ENCODE peak calls at places on chromosome 6, in six cellular contexts. K, D, P, V, L and H are unnamed samples. For H3K4me1, the result is how much of the 10 kb centered on the place peaks cover.

GRCh38 chr6:14634072-14634471 is 516.5 kb downstream of the CD83 start:
- DNase-seq in D (no peak), K (no peak), L (no peak), P (no peak), V (no peak), H (no peak)

GRCh38 chr6:111925296-111925695 is 52.0 kb upstream of the FYN start:
- DNase-seq in V (peak), L (no peak), P (no peak), D (no peak), K (no peak), H (no peak)

GRCh38 chr6:45148711-45149341 is 179.3 kb upstream of the RUNX2 start:
- DNase-seq in K (no peak), P (no peak), D (no peak), L (no peak), V (peak), H (no peak)

GRCh38 chr6:56072856-56073255 is 174.5 kb downstream of the COL21A1 start:
- DNase-seq in P (no peak), K (no peak), V (peak), D (no peak), L (no peak), H (no peak)

GRCh38 chr6:35810831-35811698 is 5.9 kb downstream of the LHFPL5 start:
- DNase-seq in P (no peak), K (no peak), L (no peak), V (peak), D (no peak), H (no peak)

GRCh38 chr6:95142661-95143060 is 434.7 kb upstream of the MANEA start:
- DNase-seq in K (no peak), P (no peak), D (no peak), V (no peak), L (no peak), H (no peak)

GRCh38 chr6:158780963-158781691 is 38.0 kb downstream of the EZR start:
- DNase-seq in L (no peak), D (no peak), V (no peak), P (no peak), K (peak), H (no peak)

GRCh38 chr6:90072961-90073464 is 178.7 kb downstream of the GJA10 start:
- DNase-seq in K (no peak), V (no peak), P (no peak), L (no peak), D (no peak), H (no peak)

GRCh38 chr6:81204741-81205140 is 547.7 kb downstream of the TENT5A start:
- DNase-seq in K (no peak), V (peak), D (no peak), L (no peak), P (no peak), H (no peak)

GRCh38 chr6:154510144-154510905 is at the start of gene CNKSR3:
- DNase-seq in L (peak), V (peak), K (peak), D (peak), P (no peak), H (peak)

GRCh38 chr6:165231581-165232276 is 77.7 kb downstream of the C6orf118 start:
- DNase-seq in V (peak), K (no peak), P (no peak), D (no peak), L (no peak), H (no peak)

GRCh38 chr6:134318396-134319281 is 727 bp upstream of the SGK1 start:
- DNase-seq in L (no peak), D (no peak), K (no peak), P (no peak), V (no peak), H (no peak)

GRCh38 chr6:123829302-123829953 is 25.8 kb downstream of the NKAIN2 start:
- DNase-seq in D (no peak), K (no peak), L (no peak), V (peak), P (no peak), H (no peak)

GRCh38 chr6:30676660-30677270 is 4.0 kb upstream of the DHX16 start:
- DNase-seq in P (no peak), L (no peak), K (no peak), V (no peak), D (no peak), H (no peak)

GRCh38 chr6:53960311-53960710 is 150.9 kb upstream of the MLIP start:
- DNase-seq in K (no peak), L (no peak), P (no peak), D (no peak), V (peak), H (no peak)

GRCh38 chr6:14286144-14286543 is 168.6 kb downstream of the CD83 start:
- DNase-seq in P (no peak), K (no peak), V (peak), L (no peak), D (no peak), H (no peak)

DNA sequence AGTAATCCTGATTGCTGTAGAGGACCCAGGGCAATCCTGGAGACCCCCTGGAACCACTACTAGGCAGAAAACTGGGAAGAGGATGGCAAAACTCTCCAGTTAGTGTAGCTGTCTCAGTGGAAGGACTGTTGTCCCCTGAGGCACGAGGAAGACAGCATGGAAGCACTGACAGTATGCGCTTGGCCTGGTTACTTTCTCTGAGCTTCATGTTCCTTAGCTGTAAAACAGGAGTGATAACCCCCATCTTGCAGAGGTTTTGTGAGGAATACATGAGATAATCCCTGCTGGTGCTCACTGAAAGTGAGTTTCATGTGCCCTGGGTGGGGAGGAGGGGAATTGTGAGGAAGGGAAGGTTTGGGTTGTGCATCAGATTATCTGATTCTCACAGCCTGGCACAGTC is 3.2 kb downstream of the NT5E start:
- DNase-seq in D (no peak), L (no peak), K (no peak), V (no peak), P (no peak), H (no peak)
- H3K4me3 ChIP-seq in D (no peak), L (no peak), K (no peak), V (peak), P (no peak), H (no peak)

DNA sequence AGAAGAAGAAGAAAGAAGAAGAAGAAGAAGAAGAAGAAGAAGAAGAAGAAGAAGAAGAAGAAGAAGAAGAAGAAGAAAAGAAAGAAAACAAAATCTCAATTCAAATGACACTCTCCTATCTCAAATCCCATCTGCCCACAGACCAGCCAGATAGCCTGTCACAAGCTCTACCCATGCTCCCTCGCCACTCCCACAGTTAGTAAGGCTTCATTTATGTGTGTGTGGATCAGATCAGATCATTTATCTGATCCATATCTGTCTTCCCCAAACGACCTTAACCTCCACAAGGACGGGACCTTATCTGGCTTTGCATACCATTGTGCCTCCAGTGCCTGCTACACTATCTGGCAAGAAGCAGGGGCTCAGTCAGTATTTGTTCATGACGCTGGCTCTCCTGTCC is 81.9 kb upstream of the RREB1 start:
- DNase-seq in L (no peak), V (no peak), K (no peak), P (no peak), D (no peak), H (no peak)
- H3K4me1 ChIP-seq in L (under half), V (under half), K (under half), P (under half), D (under half), H (under half)

GRCh38 chr6:116396451-116396850 is 25.7 kb downstream of the DSE start:
- DNase-seq in P (no peak), D (no peak), L (no peak), V (no peak), K (no peak), H (no peak)

GRCh38 chr6:116399287-116399686 is 28.5 kb downstream of the DSE start:
- DNase-seq in V (no peak), P (no peak), D (no peak), L (no peak), K (no peak), H (no peak)

GRCh38 chr6:116395647-116396046 is 24.9 kb downstream of the DSE start:
- DNase-seq in V (no peak), D (no peak), P (no peak), L (no peak), K (no peak), H (no peak)

GRCh38 chr6:116398366-116399005 is 27.7 kb downstream of the DSE start:
- DNase-seq in D (no peak), P (no peak), L (no peak), K (no peak), V (peak), H (no peak)

DNA sequence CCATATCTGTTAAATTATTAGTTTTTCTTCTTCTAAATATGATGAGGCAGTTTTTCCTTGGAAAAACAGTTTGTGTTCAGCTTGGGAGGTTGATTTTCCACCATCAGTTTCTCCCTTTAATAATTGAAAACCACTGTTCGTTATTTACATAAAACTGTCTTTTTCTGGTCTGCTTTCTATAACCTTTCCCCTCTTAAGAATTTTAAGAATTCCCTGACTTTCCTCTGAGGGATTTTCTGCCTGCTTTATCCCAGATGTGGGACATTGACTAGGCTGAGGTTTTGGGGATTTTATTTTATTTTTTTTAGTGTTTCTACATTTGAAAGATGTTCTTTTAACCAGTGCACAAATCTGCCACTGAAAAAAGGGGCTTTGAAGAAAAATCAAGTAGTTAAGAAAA is 27.2 kb downstream of the DSE start:
- DNase-seq in K (no peak), V (peak), L (no peak), D (no peak), P (no peak), H (no peak)
- H3K4me3 ChIP-seq in K (no peak), V (peak), L (no peak), D (no peak), P (no peak), H (no peak)

DNA sequence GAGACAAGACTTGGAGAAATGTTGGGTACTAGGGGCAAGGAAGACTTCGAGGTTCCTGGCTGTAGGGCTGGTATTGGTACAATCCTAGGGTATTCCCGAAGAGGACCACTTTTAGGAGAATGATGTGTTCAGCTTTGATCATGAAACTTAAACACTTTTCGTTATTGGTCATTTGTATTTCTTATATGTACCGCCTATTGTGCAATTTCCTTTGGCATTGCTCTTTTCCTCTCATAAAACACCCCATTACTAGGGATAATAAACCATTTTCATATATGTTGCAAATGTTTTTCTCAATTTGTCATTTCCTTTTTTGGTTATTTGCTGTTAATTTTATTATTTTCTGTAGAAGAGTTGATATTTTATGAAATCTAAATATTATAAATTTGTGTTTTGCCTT is 18.9 kb upstream of the ARFGEF3 start:
- DNase-seq in V (no peak), D (no peak), K (no peak), P (no peak), L (no peak), H (no peak)
- H3K4me1 ChIP-seq in V (under half), D (under half), K (under half), P (under half), L (under half), H (under half)

GRCh38 chr6:28747083-28747630 is 176.6 kb downstream of the TRIM27 start:
- DNase-seq in D (no peak), P (no peak), L (no peak), V (no peak), K (no peak), H (no peak)
- H3K4me3 ChIP-seq in D (no peak), P (no peak), L (no peak), V (no peak), K (no peak), H (no peak)

GRCh38 chr6:79672631-79673065 is 41.5 kb downstream of the SH3BGRL2 start:
- DNase-seq in D (no peak), L (no peak), P (no peak), K (no peak), V (peak), H (no peak)

GRCh38 chr6:79671605-79672266 is 40.6 kb downstream of the SH3BGRL2 start:
- DNase-seq in K (peak), L (peak), D (peak), P (no peak), V (peak), H (peak)

GRCh38 chr6:79673947-79674346 is 42.8 kb downstream of the SH3BGRL2 start:
- DNase-seq in P (no peak), L (no peak), D (no peak), K (no peak), V (no peak), H (no peak)

GRCh38 chr6:79676785-79677736 is 45.9 kb downstream of the SH3BGRL2 start:
- DNase-seq in D (no peak), L (no peak), K (no peak), V (peak), P (no peak), H (no peak)
- H3K4me1 ChIP-seq in D (under half), L (under half), K (under half), V (under half), P (under half), H (under half)